ENCODE peak calls at places on chromosomes 4 and X, in seven cellular contexts. W, R, H, Q, Y, I and X are unnamed samples.

GRCh38 chrX:85592980-85593379 is 213.5 kb upstream of the POF1B start:
- DNase-seq in W (no peak), R (no peak), H (no peak), Q (no peak), Y (no peak), I (no peak), X (no peak)

GRCh38 chrX:4277122-4277521 is 563.7 kb upstream of the PRKX start:
- DNase-seq in W (no peak), R (no peak), H (no peak), Q (no peak), Y (no peak), I (no peak), X (no peak)

GRCh38 chr4:159791334-159791733 is 688.5 kb downstream of the RAPGEF2 start:
- DNase-seq in W (no peak), R (no peak), H (no peak), Q (no peak), Y (no peak), I (no peak), X (no peak)

GRCh38 chr4:8914461-8915171 is 43.0 kb upstream of the HMX1 start:
- DNase-seq in W (no peak), R (no peak), H (no peak), Q (no peak), Y (no peak), I (no peak), X (no peak)

GRCh38 chr4:175308236-175308635 is 390.1 kb downstream of the ADAM29 start:
- DNase-seq in W (no peak), R (no peak), H (no peak), Q (no peak), Y (no peak), I (no peak), X (no peak)

GRCh38 chr4:189235599-189235998 is 705.1 kb upstream of the FRG1 start:
- DNase-seq in W (no peak), R (no peak), H (no peak), Q (no peak), Y (no peak), I (no peak), X (no peak)

GRCh38 chrX:108307408-108308085 is 130.7 kb downstream of the COL4A6 start:
- DNase-seq in W (no peak), R (no peak), H (no peak), Q (no peak), Y (no peak), I (no peak), X (no peak)

GRCh38 chr4:85879518-85879917 is 404.6 kb downstream of the ARHGAP24 start:
- DNase-seq in W (no peak), R (no peak), H (no peak), Q (no peak), Y (no peak), I (no peak), X (no peak)

GRCh38 chrX:123487674-123488073 is 245.2 kb downstream of the THOC2 start:
- DNase-seq in W (no peak), R (no peak), H (no peak), Q (no peak), Y (no peak), I (no peak), X (no peak)

GRCh38 chr4:99610605-99611172 is 36.1 kb downstream of the MTTP start:
- DNase-seq in W (no peak), R (no peak), H (no peak), Q (no peak), Y (no peak), I (no peak), X (no peak)

GRCh38 chr4:132992686-132993085 is 156.4 kb upstream of the PCDH10 start:
- DNase-seq in W (no peak), R (no peak), H (no peak), Q (no peak), Y (no peak), I (no peak), X (no peak)

GRCh38 chr4:158074851-158075250 is 98.0 kb downstream of the GASK1B start:
- DNase-seq in W (no peak), R (no peak), H (no peak), Q (no peak), Y (no peak), I (no peak), X (no peak)

GRCh38 chr4:20624783-20625364 is 75.4 kb upstream of the PACRGL start:
- DNase-seq in W (no peak), R (no peak), H (no peak), Q (no peak), Y (no peak), I (no peak), X (no peak)

GRCh38 chrX:10722804-10723364 is 102.5 kb upstream of the MID1 start:
- DNase-seq in W (peak; percentile 58), R (peak; percentile 3), H (no peak), Q (peak; percentile 24), Y (peak; percentile 48), I (no peak), X (no peak)

GRCh38 chr4:47510506-47511143 is 25.6 kb downstream of the ATP10D start:
- DNase-seq in W (no peak), R (no peak), H (no peak), Q (no peak), Y (no peak), I (no peak), X (no peak)

GRCh38 chr4:26268246-26268645 is 52.6 kb upstream of the RBPJ start:
- DNase-seq in W (no peak), R (no peak), H (no peak), Q (no peak), Y (no peak), I (no peak), X (no peak)

GRCh38 chr4:950136-951020 is 18.1 kb downstream of the TMEM175 start:
- DNase-seq in W (no peak), R (no peak), H (peak; percentile 39), Q (no peak), Y (no peak), I (no peak), X (no peak)

GRCh38 chr4:77073106-77073858 is 2.5 kb downstream of the CCNI start:
- DNase-seq in W (no peak), R (no peak), H (no peak), Q (no peak), Y (no peak), I (no peak), X (no peak)